ENCODE peak calls at places on chromosomes 1 and 21, in nine cellular contexts. Y is NCI-H524, O is NCI-H1105 treated with DMSO at 0.1 percent for 48 hours, W is GM04503, D is HEK293T, Q is body of pancreas, V is kidney tubule cell, K is NCI-H526, G is iris pigment epithelial cell. L is an unnamed sample.

GRCh38 chr1:192696082-192696481 is 60.1 kb downstream of the RGS13 start:
- DNase-seq in G (no peak), O (no peak), W (no peak), Q (no peak), K (no peak), Y (no peak), D (no peak), V (no peak), L (no peak)

GRCh38 chr1:162822391-162823200 is 32.1 kb downstream of the HSD17B7 start:
- DNase-seq in K (peak), Y (peak), G (no peak), V (peak), W (no peak), D (peak), Q (peak), O (peak), L (peak)

GRCh38 chr21:25369524-25370300 is 237.6 kb downstream of the MRPL39 start:
- DNase-seq in G (peak), O (no peak), Q (no peak), D (no peak), V (peak), Y (no peak), W (peak), K (no peak), L (peak)

GRCh38 chr1:165408518-165408917 is 36.4 kb downstream of the RXRG start:
- DNase-seq in Q (peak), K (peak), W (no peak), V (peak), G (peak), D (peak), O (peak), Y (peak), L (peak)

GRCh38 chr1:205358579-205358978 is 1.9 kb upstream of the KLHDC8A start:
- DNase-seq in D (no peak), Y (no peak), V (no peak), W (no peak), G (no peak), O (no peak), Q (no peak), K (no peak), L (no peak)

GRCh38 chr21:38170283-38170682 is 86.5 kb upstream of the KCNJ15 start:
- DNase-seq in O (no peak), G (no peak), W (no peak), Q (no peak), V (peak), Y (peak), K (peak), D (no peak), L (peak)

GRCh38 chr1:233730809-233731208 is 116.9 kb downstream of the KCNK1 start:
- DNase-seq in V (no peak), K (no peak), O (no peak), Y (no peak), W (no peak), G (no peak), D (peak), Q (no peak), L (no peak)

GRCh38 chr1:214296860-214297699 is 16.1 kb downstream of the SMYD2 start:
- DNase-seq in K (no peak), W (peak), V (peak), D (no peak), O (no peak), Y (no peak), Q (no peak), G (peak), L (peak)

GRCh38 chr1:2170211-2170610 is 24.4 kb downstream of the FAAP20 start:
- DNase-seq in W (no peak), Y (no peak), O (no peak), Q (no peak), V (no peak), K (no peak), G (no peak), D (no peak), L (peak)

GRCh38 chr1:8599813-8600212 is 217.6 kb downstream of the RERE start:
- DNase-seq in V (no peak), D (no peak), O (no peak), Q (no peak), G (no peak), W (no peak), Y (no peak), K (no peak), L (no peak)

GRCh38 chr1:28173151-28173979 is 3.1 kb downstream of the PTAFR start:
- DNase-seq in Y (no peak), Q (no peak), G (no peak), W (peak), D (peak), O (no peak), K (no peak), V (peak), L (no peak)